ENCODE peak calls at places on chromosomes 5 and 9, in five cellular contexts. M is neuronal stem cell, H is body of pancreas, F is stomach, C is upper lobe of right lung. I is an unnamed sample. For H3K9me3, the result is how much of the 10 kb centered on the place peaks cover.

GRCh38 chr5:133943475-133943817 is 25.0 kb downstream of the C5orf15 start:
- DNase-seq in M (no peak), H (no peak), F (no peak), C (no peak), I (no peak)

GRCh38 chr9:92644278-92644677 is 25.7 kb downstream of the IPPK start:
- DNase-seq in M (no peak), H (no peak), F (no peak), C (no peak), I (no peak)

GRCh38 chr5:72015103-72015548 is 92.1 kb upstream of the MAP1B start:
- DNase-seq in M (no peak), H (peak), F (no peak), C (no peak), I (no peak)

GRCh38 chr5:151159649-151160373 is 2.2 kb upstream of the ANXA6 start:
- DNase-seq in M (no peak), H (no peak), F (no peak), C (no peak), I (no peak)

GRCh38 chr5:157860898-157861894 is 2.3 kb upstream of the CLINT1 start:
- DNase-seq in M (no peak), H (no peak), F (no peak), C (no peak), I (no peak)

GRCh38 chr9:97809666-97810344 is 43.2 kb upstream of the FOXE1 start:
- DNase-seq in M (no peak), H (no peak), F (no peak), C (no peak), I (no peak)

GRCh38 chr5:16994576-16994975 is 58.5 kb upstream of the MYO10 start:
- DNase-seq in M (peak), H (no peak), F (no peak), C (no peak), I (peak)

GRCh38 chr9:2337602-2338001 is 284.0 kb upstream of the VLDLR start:
- DNase-seq in M (no peak), H (no peak), F (no peak), C (no peak), I (peak)

GRCh38 chr9:131739988-131740648 is at the start of gene RAPGEF1:
- DNase-seq in M (peak), H (peak), F (peak), C (peak), I (peak)

GRCh38 chr5:116959843-116960242 is 385.2 kb upstream of the SEMA6A start:
- DNase-seq in M (no peak), H (no peak), F (no peak), C (no peak), I (no peak)

GRCh38 chr5:141476132-141476909 is 555 bp downstream of the PCDHGC3 start:
- DNase-seq in M (no peak), H (peak), F (peak), C (peak), I (peak)

GRCh38 chr5:117652001-117652639 is 1077.5 kb upstream of the SEMA6A start:
- DNase-seq in M (no peak), H (no peak), F (no peak), C (no peak), I (no peak)

GRCh38 chr9:129632460-129632859 is 6.5 kb downstream of the NTMT1 start:
- DNase-seq in M (no peak), H (no peak), F (no peak), C (no peak), I (no peak)

GRCh38 chr5:104186510-104186909 is 623.9 kb upstream of the NUDT12 start:
- DNase-seq in M (no peak), H (no peak), F (no peak), C (no peak), I (no peak)

GRCh38 chr5:179795863-179796833 is 2.4 kb downstream of the LTC4S start:
- DNase-seq in M (no peak), H (peak), F (peak), C (peak), I (peak)

GRCh38 chr9:98495530-98495929 is 213.2 kb downstream of the GABBR2 start:
- DNase-seq in M (no peak), H (no peak), F (no peak), C (no peak), I (no peak)

GRCh38 chr5:132472431-132472830 is 18.1 kb downstream of the IRF1 start:
- DNase-seq in M (no peak), H (no peak), F (peak), C (peak), I (no peak)

GRCh38 chr9:115672477-115673316 is 480.9 kb upstream of the PAPPA start:
- DNase-seq in M (no peak), H (no peak), F (no peak), C (no peak), I (no peak)

GRCh38 chr9:114347675-114348074 is 18.0 kb downstream of the ORM2 start:
- DNase-seq in M (no peak), H (no peak), F (no peak), C (no peak), I (no peak)

GRCh38 chr9:21831841-21832509 is 29.5 kb downstream of the MTAP start:
- DNase-seq in M (no peak), H (no peak), F (no peak), C (no peak), I (no peak)

GRCh38 chr5:15203376-15203775 is 296.6 kb upstream of the FBXL7 start:
- DNase-seq in M (no peak), H (no peak), F (no peak), C (no peak), I (peak)

GRCh38 chr5:35319231-35320002 is 89.1 kb upstream of the PRLR start:
- DNase-seq in M (no peak), H (peak), F (peak), C (no peak), I (no peak)

GRCh38 chr9:78745331-78745730 is 448.4 kb downstream of the PSAT1 start:
- DNase-seq in M (no peak), H (no peak), F (no peak), C (no peak), I (no peak)

GRCh38 chr5:177288191-177288590 is 15.3 kb downstream of the RAB24 start:
- DNase-seq in M (no peak), H (no peak), F (no peak), C (no peak), I (no peak)

GRCh38 chr5:921456-921855 is 28.8 kb downstream of the TRIP13 start:
- DNase-seq in M (no peak), H (no peak), F (no peak), C (no peak), I (no peak)

GRCh38 chr5:154485850-154486426 is 7.9 kb upstream of the HAND1 start:
- DNase-seq in M (no peak), H (no peak), F (no peak), C (no peak), I (no peak)

GRCh38 chr5:154487541-154487940 is 9.5 kb upstream of the HAND1 start:
- DNase-seq in M (no peak), H (no peak), F (no peak), C (no peak), I (no peak)

GRCh38 chr5:154484393-154484944 is 6.4 kb upstream of the HAND1 start:
- DNase-seq in M (peak), H (no peak), F (no peak), C (no peak), I (no peak)

GRCh38 chr5:154485092-154485491 is 7.1 kb upstream of the HAND1 start:
- DNase-seq in M (peak), H (no peak), F (no peak), C (no peak), I (no peak)

DNA sequence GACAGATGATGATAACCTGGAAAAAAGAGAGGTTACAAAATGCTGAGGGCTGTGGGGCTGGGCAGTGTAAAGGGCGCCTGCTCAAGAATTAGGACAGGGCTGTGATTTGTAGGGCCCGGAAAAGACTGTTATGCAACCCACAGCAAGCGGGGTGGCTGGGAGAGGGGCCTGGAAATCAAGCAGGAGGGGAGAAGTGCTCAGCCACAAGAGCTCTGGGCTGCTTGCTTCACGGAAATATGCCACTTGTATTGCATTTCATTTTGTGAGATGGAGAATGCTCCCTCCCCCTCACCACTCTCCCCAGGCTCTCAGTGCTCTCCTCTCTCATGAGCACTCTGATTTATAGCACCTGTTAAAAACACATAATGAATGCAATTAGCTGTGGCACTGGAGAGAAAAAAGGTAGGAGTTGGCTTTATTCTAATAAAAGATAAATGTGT is 8.4 kb upstream of the HAND1 start:
- DNase-seq in M (no peak), H (no peak), F (no peak), C (no peak), I (peak)
- H3K27ac ChIP-seq in M (no peak), H (no peak), F (no peak), C (no peak), I (no peak)

GRCh38 chr9:37373621-37374020 is 48.9 kb upstream of the GRHPR start:
- DNase-seq in M (no peak), H (no peak), F (no peak), C (no peak), I (no peak)
- H3K9me3 ChIP-seq in M (under half), H (under half), F (under half), C (under half), I (under half)

DNA sequence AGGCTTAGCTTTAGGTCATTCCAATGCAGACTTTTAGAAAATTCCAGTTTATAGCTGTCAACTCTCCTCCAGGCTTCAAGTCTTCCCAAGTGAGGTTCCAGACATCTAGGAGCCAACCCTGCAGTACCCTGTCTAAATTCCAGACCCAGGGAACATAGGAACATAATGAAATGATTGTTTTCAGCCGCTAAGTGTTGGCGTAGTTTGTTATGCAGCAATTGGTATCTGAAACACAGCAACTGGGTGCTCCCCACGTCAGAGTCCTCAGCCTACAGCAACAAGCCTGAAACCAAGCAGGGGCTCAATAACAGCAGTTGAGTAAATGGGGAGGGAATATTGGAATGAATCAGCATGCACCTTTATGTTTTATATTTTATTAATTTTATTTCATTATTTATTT is 66.8 kb downstream of the BOD1 start:
- DNase-seq in M (no peak), H (no peak), F (no peak), C (no peak), I (no peak)
- H3K27ac ChIP-seq in M (no peak), H (no peak), F (no peak), C (no peak), I (no peak)

GRCh38 chr9:137147091-137147792 is 8.3 kb downstream of the GRIN1 start:
- DNase-seq in M (no peak), H (no peak), F (no peak), C (no peak), I (no peak)

GRCh38 chr9:137147793-137148160 is 8.8 kb downstream of the GRIN1 start:
- DNase-seq in M (no peak), H (no peak), F (no peak), C (no peak), I (no peak)

GRCh38 chr9:137148242-137148641 is 9.3 kb downstream of the GRIN1 start:
- DNase-seq in M (no peak), H (no peak), F (no peak), C (no peak), I (no peak)

GRCh38 chr9:137145731-137146526 is 7.0 kb downstream of the GRIN1 start:
- DNase-seq in M (no peak), H (no peak), F (no peak), C (peak), I (no peak)

DNA sequence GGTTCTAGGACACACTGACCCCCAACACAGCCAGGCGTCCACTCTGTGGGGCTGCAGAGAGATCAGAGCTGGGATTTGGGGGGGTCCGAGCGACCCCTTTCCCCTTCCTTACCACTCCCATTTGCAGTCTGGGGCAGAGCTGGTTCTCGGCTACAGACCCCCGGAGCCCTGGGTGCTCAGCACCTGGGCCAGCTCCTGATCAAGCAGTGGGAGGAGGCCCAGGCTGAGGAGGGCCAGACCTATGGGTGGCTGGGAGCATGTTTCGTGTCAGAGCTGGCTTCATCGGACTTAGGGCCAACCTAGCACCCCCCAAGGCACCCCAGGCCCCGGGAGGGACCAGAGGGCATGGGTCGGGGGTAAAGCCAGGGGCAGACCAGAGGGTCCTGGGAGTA is 7.6 kb downstream of the GRIN1 start:
- DNase-seq in M (no peak), H (no peak), F (no peak), C (peak), I (no peak)
- H3K9me3 ChIP-seq in M (under half), H (under half), F (under half), C (under half), I (under half)

GRCh38 chr9:34328500-34328982 is 527 bp downstream of the KIF24 start:
- DNase-seq in M (no peak), H (no peak), F (no peak), C (no peak), I (peak)

GRCh38 chr9:34328983-34329832 is at the start of the genes KIF24 and NUDT2:
- DNase-seq in M (peak), H (peak), F (peak), C (peak), I (peak)

GRCh38 chr9:34331191-34331590 is 1.8 kb downstream of the NUDT2 start:
- DNase-seq in M (no peak), H (no peak), F (no peak), C (no peak), I (no peak)

GRCh38 chr9:34322899-34323591 is 6.0 kb downstream of the KIF24 start:
- DNase-seq in M (no peak), H (no peak), F (no peak), C (no peak), I (no peak)

GRCh38 chr9:34326690-34327089 is 2.4 kb downstream of the KIF24 start:
- DNase-seq in M (no peak), H (no peak), F (no peak), C (no peak), I (no peak)
- H3K27ac ChIP-seq in M (no peak), H (no peak), F (no peak), C (no peak), I (no peak)

I was measured in cardiac muscle cell.